ENCODE peak calls at places on chromosome 19, in ten cellular contexts. F is fibroblast of mammary gland, G is foreskin fibroblast, D is cardiac fibroblast, R is Peyer's patch, Q is A673, K is heart left ventricle, E is neural crest cell, O is GM20000, W is fibroblast of lung. N is an unnamed sample.

GRCh38 chr19:33740811-33741396 is 55.8 kb upstream of the KCTD15 start:
- DNase-seq in W (peak; percentile 24), F (peak; percentile 25), K (no peak), O (peak; percentile 54), G (peak; percentile 11), Q (peak; percentile 58), D (peak; percentile 34), R (no peak), E (peak; percentile 70), N (no peak)

GRCh38 chr19:45103625-45104319 is 10.8 kb downstream of the PPP1R37 start:
- DNase-seq in K (no peak), R (no peak), W (no peak), O (no peak), F (no peak), G (no peak), Q (peak; percentile 45), E (no peak), D (no peak), N (no peak)

GRCh38 chr19:46610851-46611770 is 10.0 kb downstream of the CALM3 start:
- DNase-seq in Q (no peak), D (no peak), O (peak; percentile 4), E (no peak), R (no peak), F (peak; percentile 51), K (no peak), G (no peak), W (peak; percentile 25), N (no peak)

GRCh38 chr19:39156230-39156890 is 30.8 kb downstream of the PAK4 start:
- DNase-seq in E (no peak), O (no peak), F (peak; percentile 43), R (no peak), D (no peak), G (no peak), W (no peak), Q (no peak), K (no peak), N (no peak)

GRCh38 chr19:33402421-33403220 is 29.1 kb downstream of the CEBPG start:
- DNase-seq in G (no peak), D (no peak), Q (no peak), K (no peak), O (no peak), E (no peak), F (no peak), W (no peak), R (peak; percentile 63), N (no peak)

GRCh38 chr19:8192227-8192820 is 16.8 kb upstream of the CERS4 start:
- DNase-seq in K (no peak), D (no peak), G (no peak), E (no peak), W (no peak), R (no peak), Q (no peak), O (no peak), F (no peak), N (no peak)

GRCh38 chr19:46133101-46133627 is 8.7 kb upstream of the IGFL3 start:
- DNase-seq in F (peak; percentile 91), D (peak; percentile 89), R (no peak), K (peak; percentile 20), O (no peak), W (peak; percentile 96), E (peak; percentile 38), Q (peak; percentile 92), G (peak; percentile 80), N (no peak)

GRCh38 chr19:43928820-43929219 is 6.3 kb downstream of the ZNF45 start:
- DNase-seq in E (no peak), D (no peak), K (no peak), W (no peak), F (no peak), Q (no peak), O (no peak), R (no peak), G (no peak), N (no peak)

GRCh38 chr19:55369651-55370304 is 485 bp downstream of the IL11 start:
- DNase-seq in G (peak; percentile 78), O (peak; percentile 72), R (no peak), F (peak; percentile 62), E (peak; percentile 55), K (no peak), W (peak; percentile 58), Q (peak; percentile 77), D (peak; percentile 48), N (no peak)

GRCh38 chr19:15122331-15123030 is 15.3 kb downstream of the SYDE1 start:
- DNase-seq in D (no peak), Q (no peak), K (peak; percentile 14), W (no peak), R (no peak), O (no peak), G (no peak), F (no peak), E (no peak), N (no peak)

GRCh38 chr19:15118248-15118647 is 11.0 kb downstream of the SYDE1 start:
- DNase-seq in G (no peak), D (no peak), W (no peak), K (no peak), Q (no peak), R (no peak), F (no peak), O (no peak), E (no peak), N (no peak)

GRCh38 chr19:15118789-15119494 is 11.7 kb downstream of the SYDE1 start:
- DNase-seq in K (no peak), R (no peak), F (no peak), D (no peak), Q (no peak), G (no peak), W (no peak), O (no peak), E (no peak), N (no peak)

GRCh38 chr19:15123031-15123890 is 16.1 kb downstream of the SYDE1 start:
- DNase-seq in G (no peak), K (no peak), D (no peak), F (no peak), E (no peak), R (no peak), W (no peak), O (no peak), Q (no peak), N (no peak)

GRCh38 chr19:15120135-15121026 is 13.2 kb downstream of the SYDE1 start:
- DNase-seq in E (no peak), W (no peak), K (no peak), R (no peak), F (no peak), Q (no peak), G (no peak), O (no peak), D (no peak), N (no peak)
- TF ChIP-seq CTCF in E (no peak), W (no peak), K (no peak), R (no peak), F (no peak), Q (peak; percentile 21), G (no peak), O (no peak), D (no peak), N (no peak)

DNA sequence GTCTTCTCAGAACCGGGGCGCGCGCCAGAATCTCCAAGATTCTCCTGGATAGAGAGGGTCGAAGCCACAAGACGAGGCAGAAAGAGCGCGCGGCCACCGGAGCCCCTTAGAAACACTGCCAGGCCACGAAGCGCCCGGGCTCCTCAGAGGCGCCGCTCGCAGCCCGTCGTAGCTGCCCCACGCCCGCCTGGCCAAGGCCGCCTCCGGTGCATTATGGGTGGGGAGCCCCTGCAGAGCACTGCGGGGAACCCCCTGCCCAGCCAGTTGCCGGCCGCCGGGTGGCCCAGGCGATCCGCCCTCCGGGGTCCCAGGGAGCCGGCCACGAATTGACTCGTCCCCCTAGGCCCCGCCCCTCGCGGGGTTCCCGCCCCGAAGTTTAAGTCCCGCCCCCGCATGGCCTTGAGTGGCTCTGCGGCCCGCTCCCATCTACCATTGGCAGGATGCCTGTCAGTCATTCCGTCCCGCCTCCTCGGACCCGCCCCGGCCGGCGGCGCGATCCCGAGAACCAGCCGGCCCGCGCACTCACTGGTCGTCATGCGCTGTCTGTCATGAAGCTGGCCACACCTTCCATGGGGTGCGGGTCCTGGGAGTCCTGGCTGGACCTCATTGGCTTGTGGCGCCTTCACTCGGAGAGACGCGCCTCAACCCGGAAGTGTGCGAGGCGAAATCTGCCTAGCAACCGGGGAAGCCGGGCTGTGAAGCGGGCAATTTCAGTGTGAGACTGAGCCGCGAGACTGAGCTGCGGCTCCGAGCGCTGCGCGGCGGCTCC is 20.2 kb upstream of the GATAD2A start:
- DNase-seq in K (peak; percentile 100), W (peak; percentile 100), F (peak; percentile 99), R (peak; percentile 100), Q (peak; percentile 100), G (peak; percentile 100), D (peak; percentile 100), O (peak; percentile 98), E (peak; percentile 98), N (peak; percentile 100)
- TF ChIP-seq CTCF in K (no peak), W (peak; percentile 8), F (no peak), R (peak; percentile 36), Q (no peak), G (no peak), D (peak; percentile 1), O (no peak), E (no peak), N (no peak)

DNA sequence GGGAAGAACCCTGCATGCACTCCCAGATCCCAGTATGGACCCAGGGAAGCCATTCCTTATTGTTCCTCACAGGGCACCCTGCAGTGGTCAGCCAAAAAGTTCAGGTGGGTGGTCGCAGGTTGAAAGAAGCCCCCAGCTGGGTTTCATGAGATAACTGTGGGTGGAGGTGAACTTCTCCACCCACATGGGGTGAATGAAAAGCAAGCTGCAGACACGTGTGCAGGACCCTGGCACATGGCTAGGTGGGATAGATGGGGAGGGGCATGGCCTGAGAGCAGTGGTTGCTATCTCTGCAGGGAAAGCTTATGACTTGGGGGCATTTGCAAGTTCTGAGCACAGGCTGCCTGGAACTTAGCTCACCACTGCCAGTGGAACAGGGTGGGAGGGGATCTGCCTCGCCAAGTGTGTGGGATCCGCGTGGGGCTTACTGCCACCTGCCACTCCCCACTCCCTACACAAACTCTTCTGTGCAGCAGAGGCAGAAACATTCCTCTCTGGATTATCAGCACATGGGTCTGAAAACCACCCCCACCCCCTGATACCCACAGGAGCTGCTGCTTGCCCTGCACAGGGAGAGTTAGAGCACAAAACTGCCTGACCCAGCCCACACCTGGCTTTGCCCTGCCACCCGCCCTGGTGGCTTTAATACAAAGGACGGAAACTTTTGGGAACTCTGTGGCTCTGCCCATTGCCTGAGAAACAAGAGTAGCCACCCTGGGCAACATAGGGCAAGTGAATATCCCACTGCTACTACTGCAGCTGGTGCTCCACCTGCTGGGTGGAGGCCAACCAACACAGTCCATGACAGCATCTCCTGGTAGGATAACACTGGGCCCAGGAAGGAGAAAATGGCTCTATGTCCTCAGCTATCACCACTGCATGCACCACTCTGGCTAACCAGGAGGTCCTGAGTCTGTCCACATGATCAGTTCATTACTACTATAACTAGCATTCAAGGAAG is 24.4 kb downstream of the PLA2G4C start:
- DNase-seq in W (no peak), O (no peak), K (no peak), R (no peak), F (no peak), D (no peak), Q (no peak), E (no peak), G (no peak), N (no peak)
- TF ChIP-seq CTCF in W (no peak), O (no peak), K (no peak), R (no peak), F (no peak), D (no peak), Q (peak; percentile 45), E (no peak), G (peak; percentile 2), N (peak; percentile 31)

DNA sequence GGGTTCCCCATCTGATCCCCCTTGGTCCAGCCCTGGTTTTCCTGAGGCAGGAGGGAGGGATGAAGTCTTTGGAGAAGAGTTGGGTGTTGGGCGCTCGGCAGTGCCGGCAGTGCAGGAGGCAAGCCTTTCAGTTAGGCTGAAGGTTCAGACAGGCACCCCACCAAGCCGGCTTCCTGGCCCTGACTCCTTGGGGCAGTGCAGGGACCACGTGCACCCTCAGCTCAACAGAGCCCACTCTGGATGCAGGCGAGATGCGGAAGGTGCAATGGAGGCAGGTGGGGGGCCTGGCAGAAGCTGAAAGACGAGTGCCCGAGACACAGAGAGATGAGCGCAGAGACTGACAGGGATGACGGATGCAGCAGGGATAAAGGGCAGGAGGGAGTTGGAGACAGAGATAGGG is 11.1 kb downstream of the MAMSTR start:
- DNase-seq in K (no peak), E (no peak), F (no peak), W (no peak), D (no peak), O (no peak), Q (no peak), G (no peak), R (no peak), N (no peak)
- TF ChIP-seq CTCF in K (no peak), E (no peak), F (no peak), W (no peak), D (no peak), O (no peak), Q (no peak), G (no peak), R (no peak), N (no peak)

N was measured in type B pancreatic cell.